ENCODE peak calls at places on chromosomes 16 and 17, in ten cellular contexts. One of them, this sample, is unnamed.

GRCh38 chr16:85514601-85515318 is 98.4 kb upstream of the GSE1 start:
- DNase-seq in left colon: peak
- DNase-seq in mucosa of gallbladder: peak
- DNase-seq in kidney: peak
- DNase-seq in NCI-H2081: peak
- DNase-seq in myocyte: peak
- DNase-seq in HEK293T: no peak
- DNase-seq in natural killer cell: no peak
- DNase-seq in neural progenitor cell: peak
- DNase-seq in stimulated activated CD8-positive, alpha-beta memory T cell treated with anti-CD3 and anti-CD28 coated beads, Interleukin-7, amount 100 ng/mL, for 1 hour: no peak
- DNase-seq in this sample: peak

GRCh38 chr17:71975998-71976649 is 144.7 kb upstream of the SOX9 start:
- DNase-seq in left colon: peak
- DNase-seq in mucosa of gallbladder: peak
- DNase-seq in kidney: peak
- DNase-seq in NCI-H2081: no peak
- DNase-seq in myocyte: peak
- DNase-seq in HEK293T: no peak
- DNase-seq in natural killer cell: no peak
- DNase-seq in neural progenitor cell: peak
- DNase-seq in stimulated activated CD8-positive, alpha-beta memory T cell treated with anti-CD3 and anti-CD28 coated beads, Interleukin-7, amount 100 ng/mL, for 1 hour: no peak
- DNase-seq in this sample: peak

GRCh38 chr17:5035356-5035755 is at the start of gene SLC52A1:
- DNase-seq in left colon: no peak
- DNase-seq in mucosa of gallbladder: no peak
- DNase-seq in kidney: no peak
- DNase-seq in NCI-H2081: no peak
- DNase-seq in myocyte: no peak
- DNase-seq in HEK293T: no peak
- DNase-seq in natural killer cell: no peak
- DNase-seq in neural progenitor cell: peak
- DNase-seq in stimulated activated CD8-positive, alpha-beta memory T cell treated with anti-CD3 and anti-CD28 coated beads, Interleukin-7, amount 100 ng/mL, for 1 hour: no peak
- DNase-seq in this sample: no peak

GRCh38 chr17:50904522-50905459 is 38.6 kb upstream of the TOB1 start:
- DNase-seq in left colon: peak
- DNase-seq in mucosa of gallbladder: peak
- DNase-seq in kidney: peak
- DNase-seq in NCI-H2081: peak
- DNase-seq in myocyte: peak
- DNase-seq in HEK293T: no peak
- DNase-seq in natural killer cell: no peak
- DNase-seq in neural progenitor cell: peak
- DNase-seq in stimulated activated CD8-positive, alpha-beta memory T cell treated with anti-CD3 and anti-CD28 coated beads, Interleukin-7, amount 100 ng/mL, for 1 hour: no peak
- DNase-seq in this sample: peak

GRCh38 chr17:62058611-62059010 is 6.5 kb downstream of the MED13 start:
- DNase-seq in left colon: no peak
- DNase-seq in mucosa of gallbladder: no peak
- DNase-seq in kidney: no peak
- DNase-seq in NCI-H2081: no peak
- DNase-seq in myocyte: no peak
- DNase-seq in HEK293T: no peak
- DNase-seq in natural killer cell: no peak
- DNase-seq in neural progenitor cell: no peak
- DNase-seq in stimulated activated CD8-positive, alpha-beta memory T cell treated with anti-CD3 and anti-CD28 coated beads, Interleukin-7, amount 100 ng/mL, for 1 hour: no peak
- DNase-seq in this sample: no peak

GRCh38 chr17:63988741-63989621 is 9.2 kb upstream of the PRR29 start:
- DNase-seq in left colon: no peak
- DNase-seq in mucosa of gallbladder: peak
- DNase-seq in kidney: peak
- DNase-seq in NCI-H2081: no peak
- DNase-seq in myocyte: peak
- DNase-seq in HEK293T: no peak
- DNase-seq in natural killer cell: no peak
- DNase-seq in neural progenitor cell: peak
- DNase-seq in stimulated activated CD8-positive, alpha-beta memory T cell treated with anti-CD3 and anti-CD28 coated beads, Interleukin-7, amount 100 ng/mL, for 1 hour: no peak
- DNase-seq in this sample: peak

GRCh38 chr17:77436058-77436442 is 295.3 kb downstream of the SEC14L1 start:
- DNase-seq in left colon: no peak
- DNase-seq in mucosa of gallbladder: no peak
- DNase-seq in kidney: no peak
- DNase-seq in NCI-H2081: no peak
- DNase-seq in myocyte: no peak
- DNase-seq in HEK293T: no peak
- DNase-seq in natural killer cell: no peak
- DNase-seq in neural progenitor cell: peak
- DNase-seq in stimulated activated CD8-positive, alpha-beta memory T cell treated with anti-CD3 and anti-CD28 coated beads, Interleukin-7, amount 100 ng/mL, for 1 hour: no peak
- DNase-seq in this sample: no peak

GRCh38 chr16:69554495-69554894 is 11.3 kb upstream of the NFAT5 start:
- DNase-seq in left colon: no peak
- DNase-seq in mucosa of gallbladder: no peak
- DNase-seq in kidney: no peak
- DNase-seq in NCI-H2081: no peak
- DNase-seq in myocyte: no peak
- DNase-seq in HEK293T: no peak
- DNase-seq in natural killer cell: no peak
- DNase-seq in neural progenitor cell: no peak
- DNase-seq in stimulated activated CD8-positive, alpha-beta memory T cell treated with anti-CD3 and anti-CD28 coated beads, Interleukin-7, amount 100 ng/mL, for 1 hour: no peak
- DNase-seq in this sample: no peak

GRCh38 chr16:48635199-48635718 is 25.3 kb upstream of the N4BP1 start:
- DNase-seq in left colon: no peak
- DNase-seq in mucosa of gallbladder: peak
- DNase-seq in kidney: no peak
- DNase-seq in NCI-H2081: no peak
- DNase-seq in myocyte: no peak
- DNase-seq in HEK293T: no peak
- DNase-seq in natural killer cell: no peak
- DNase-seq in neural progenitor cell: no peak
- DNase-seq in stimulated activated CD8-positive, alpha-beta memory T cell treated with anti-CD3 and anti-CD28 coated beads, Interleukin-7, amount 100 ng/mL, for 1 hour: no peak
- DNase-seq in this sample: no peak

GRCh38 chr17:51298508-51299371 is 38.4 kb downstream of the UTP18 start:
- DNase-seq in left colon: no peak
- DNase-seq in mucosa of gallbladder: no peak
- DNase-seq in kidney: no peak
- DNase-seq in NCI-H2081: peak
- DNase-seq in myocyte: peak
- DNase-seq in HEK293T: peak
- DNase-seq in natural killer cell: no peak
- DNase-seq in neural progenitor cell: peak
- DNase-seq in stimulated activated CD8-positive, alpha-beta memory T cell treated with anti-CD3 and anti-CD28 coated beads, Interleukin-7, amount 100 ng/mL, for 1 hour: no peak
- DNase-seq in this sample: no peak

GRCh38 chr16:67443299-67443698 is 12.4 kb downstream of the HSD11B2 start:
- DNase-seq in left colon: no peak
- DNase-seq in mucosa of gallbladder: no peak
- DNase-seq in kidney: no peak
- DNase-seq in NCI-H2081: no peak
- DNase-seq in myocyte: no peak
- DNase-seq in HEK293T: no peak
- DNase-seq in natural killer cell: no peak
- DNase-seq in neural progenitor cell: no peak
- DNase-seq in stimulated activated CD8-positive, alpha-beta memory T cell treated with anti-CD3 and anti-CD28 coated beads, Interleukin-7, amount 100 ng/mL, for 1 hour: no peak
- DNase-seq in this sample: no peak

GRCh38 chr17:1153795-1154546 is 25.8 kb downstream of the ABR start:
- DNase-seq in left colon: no peak
- DNase-seq in mucosa of gallbladder: peak
- DNase-seq in kidney: peak
- DNase-seq in NCI-H2081: peak
- DNase-seq in myocyte: peak
- DNase-seq in HEK293T: peak
- DNase-seq in natural killer cell: no peak
- DNase-seq in neural progenitor cell: peak
- DNase-seq in stimulated activated CD8-positive, alpha-beta memory T cell treated with anti-CD3 and anti-CD28 coated beads, Interleukin-7, amount 100 ng/mL, for 1 hour: no peak
- DNase-seq in this sample: peak

GRCh38 chr17:74547736-74548135 is 1.8 kb upstream of the CD300C start:
- DNase-seq in left colon: no peak
- DNase-seq in mucosa of gallbladder: no peak
- DNase-seq in kidney: peak
- DNase-seq in NCI-H2081: peak
- DNase-seq in myocyte: no peak
- DNase-seq in HEK293T: no peak
- DNase-seq in natural killer cell: no peak
- DNase-seq in neural progenitor cell: no peak
- DNase-seq in stimulated activated CD8-positive, alpha-beta memory T cell treated with anti-CD3 and anti-CD28 coated beads, Interleukin-7, amount 100 ng/mL, for 1 hour: no peak
- DNase-seq in this sample: peak

GRCh38 chr17:74392848-74393247 is 25.5 kb downstream of the GPR142 start:
- DNase-seq in left colon: no peak
- DNase-seq in mucosa of gallbladder: no peak
- DNase-seq in kidney: no peak
- DNase-seq in NCI-H2081: peak
- DNase-seq in myocyte: no peak
- DNase-seq in HEK293T: no peak
- DNase-seq in natural killer cell: no peak
- DNase-seq in neural progenitor cell: no peak
- DNase-seq in stimulated activated CD8-positive, alpha-beta memory T cell treated with anti-CD3 and anti-CD28 coated beads, Interleukin-7, amount 100 ng/mL, for 1 hour: no peak
- DNase-seq in this sample: no peak

GRCh38 chr17:57594767-57595166 is 150.3 kb downstream of the CCDC182 start:
- DNase-seq in left colon: no peak
- DNase-seq in mucosa of gallbladder: no peak
- DNase-seq in kidney: no peak
- DNase-seq in NCI-H2081: no peak
- DNase-seq in myocyte: no peak
- DNase-seq in HEK293T: no peak
- DNase-seq in natural killer cell: no peak
- DNase-seq in neural progenitor cell: no peak
- DNase-seq in stimulated activated CD8-positive, alpha-beta memory T cell treated with anti-CD3 and anti-CD28 coated beads, Interleukin-7, amount 100 ng/mL, for 1 hour: no peak
- DNase-seq in this sample: no peak

GRCh38 chr16:8727084-8727590 is 52.7 kb downstream of the ABAT start:
- DNase-seq in left colon: no peak
- DNase-seq in mucosa of gallbladder: no peak
- DNase-seq in kidney: no peak
- DNase-seq in NCI-H2081: no peak
- DNase-seq in myocyte: no peak
- DNase-seq in HEK293T: no peak
- DNase-seq in natural killer cell: no peak
- DNase-seq in neural progenitor cell: no peak
- DNase-seq in stimulated activated CD8-positive, alpha-beta memory T cell treated with anti-CD3 and anti-CD28 coated beads, Interleukin-7, amount 100 ng/mL, for 1 hour: no peak
- DNase-seq in this sample: no peak

GRCh38 chr17:81701288-81702071 is 1.7 kb upstream of the MRPL12 start:
- DNase-seq in left colon: no peak
- DNase-seq in mucosa of gallbladder: no peak
- DNase-seq in kidney: no peak
- DNase-seq in NCI-H2081: no peak
- DNase-seq in myocyte: no peak
- DNase-seq in HEK293T: no peak
- DNase-seq in natural killer cell: no peak
- DNase-seq in neural progenitor cell: no peak
- DNase-seq in stimulated activated CD8-positive, alpha-beta memory T cell treated with anti-CD3 and anti-CD28 coated beads, Interleukin-7, amount 100 ng/mL, for 1 hour: no peak
- DNase-seq in this sample: no peak